ENCODE peak calls at places on chromosomes 12 and 14, in seven cellular contexts. W is transverse colon, U is endothelial cell of umbilical vein, Y is HCT116, I is HepG2, E is spleen, C is H1. M is an unnamed sample.

GRCh38 chr14:63877594-63877993 is 24.8 kb downstream of the SYNE2 start:
- DNase-seq in W (no peak), U (no peak), Y (no peak), I (no peak), E (no peak), C (no peak), M (no peak)

GRCh38 chr14:73634333-73634833 is 10.4 kb upstream of the DNAL1 start:
- DNase-seq in W (peak; percentile 55), U (peak; percentile 29), Y (no peak), I (no peak), E (no peak), C (peak; percentile 66), M (peak; percentile 22)

GRCh38 chr12:48000878-48001321 is 3.4 kb downstream of the COL2A1 start:
- DNase-seq in W (no peak), U (peak; percentile 44), Y (peak; percentile 1), I (no peak), E (peak; percentile 56), C (no peak), M (no peak)

GRCh38 chr12:100672075-100672592 is 98.7 kb downstream of the GAS2L3 start:
- DNase-seq in W (peak; percentile 15), U (peak; percentile 6), Y (no peak), I (peak; percentile 24), E (no peak), C (no peak), M (peak; percentile 23)

GRCh38 chr12:661720-662486 is 1.3 kb downstream of the NINJ2 start:
- DNase-seq in W (no peak), U (no peak), Y (no peak), I (no peak), E (no peak), C (no peak), M (no peak)

GRCh38 chr12:58412466-58412865 is 471.1 kb downstream of the ATP23 start:
- DNase-seq in W (no peak), U (no peak), Y (no peak), I (no peak), E (no peak), C (no peak), M (no peak)

GRCh38 chr12:105053116-105053572 is 31.1 kb downstream of the ALDH1L2 start:
- DNase-seq in W (peak; percentile 82), U (peak; percentile 86), Y (peak; percentile 67), I (peak; percentile 66), E (peak; percentile 81), C (peak; percentile 44), M (no peak)

GRCh38 chr12:53213348-53213747 is 6.3 kb upstream of the ITGB7 start:
- DNase-seq in W (peak; percentile 87), U (peak; percentile 69), Y (no peak), I (peak; percentile 59), E (peak; percentile 96), C (no peak), M (peak; percentile 74)

GRCh38 chr12:70032076-70032475 is 207.0 kb downstream of the MYRFL start:
- DNase-seq in W (no peak), U (no peak), Y (no peak), I (no peak), E (no peak), C (no peak), M (no peak)

GRCh38 chr14:96797943-96798349 is 764 bp downstream of the VRK1 start:
- DNase-seq in W (no peak), U (peak; percentile 38), Y (no peak), I (peak; percentile 20), E (no peak), C (no peak), M (peak; percentile 24)

GRCh38 chr12:119990382-119990874 is 1.4 kb downstream of the BICDL1 start:
- DNase-seq in W (no peak), U (no peak), Y (no peak), I (no peak), E (no peak), C (no peak), M (no peak)

GRCh38 chr12:120822832-120823503 is 81.2 kb downstream of the SPPL3 start:
- DNase-seq in W (no peak), U (no peak), Y (no peak), I (no peak), E (no peak), C (no peak), M (no peak)

GRCh38 chr12:25322351-25322750 is 71.6 kb upstream of the KRAS start:
- DNase-seq in W (no peak), U (no peak), Y (no peak), I (no peak), E (no peak), C (no peak), M (no peak)

GRCh38 chr12:131242741-131243496 is 289.2 kb downstream of the ADGRD1 start:
- DNase-seq in W (no peak), U (no peak), Y (peak; percentile 94), I (no peak), E (peak; percentile 29), C (no peak), M (no peak)

GRCh38 chr14:53152627-53152908 is 555 bp downstream of the DDHD1 start:
- DNase-seq in W (no peak), U (peak; percentile 63), Y (no peak), I (no peak), E (no peak), C (no peak), M (peak; percentile 28)

GRCh38 chr12:6461401-6462233 is 8.9 kb downstream of the VAMP1 start:
- DNase-seq in W (peak; percentile 80), U (no peak), Y (no peak), I (no peak), E (peak; percentile 96), C (no peak), M (peak; percentile 71)

GRCh38 chr14:93619176-93619793 is 169.0 kb downstream of the PRIMA1 start:
- DNase-seq in W (peak; percentile 9), U (peak; percentile 43), Y (peak; percentile 48), I (peak; percentile 47), E (no peak), C (no peak), M (peak; percentile 9)

GRCh38 chr12:39392154-39392925 is 50.6 kb downstream of the KIF21A start:
- DNase-seq in W (peak; percentile 15), U (no peak), Y (no peak), I (no peak), E (no peak), C (no peak), M (no peak)

GRCh38 chr12:89185181-89185580 is 167.1 kb downstream of the DUSP6 start:
- DNase-seq in W (no peak), U (no peak), Y (no peak), I (no peak), E (no peak), C (no peak), M (no peak)

GRCh38 chr14:97328743-97329142 is 531.6 kb downstream of the VRK1 start:
- DNase-seq in W (no peak), U (no peak), Y (no peak), I (no peak), E (no peak), C (no peak), M (no peak)

GRCh38 chr12:132150780-132151144 is 6.5 kb downstream of the NOC4L start:
- DNase-seq in W (peak; percentile 4), U (no peak), Y (no peak), I (no peak), E (peak; percentile 64), C (no peak), M (no peak)

GRCh38 chr12:50734409-50735263 is 29.3 kb upstream of the ATF1 start:
- DNase-seq in W (no peak), U (peak; percentile 39), Y (peak; percentile 6), I (peak; percentile 25), E (no peak), C (no peak), M (peak; percentile 5)

GRCh38 chr12:18242380-18243089 is 18.8 kb upstream of the PIK3C2G start:
- DNase-seq in W (peak; percentile 13), U (no peak), Y (no peak), I (peak; percentile 72), E (no peak), C (no peak), M (no peak)

GRCh38 chr14:103607039-103607668 is 21.9 kb upstream of the KLC1 start:
- DNase-seq in W (peak; percentile 81), U (peak; percentile 55), Y (no peak), I (no peak), E (peak; percentile 85), C (no peak), M (peak; percentile 62)
- TF ChIP-seq POLR2AphosphoS5 in W (peak; percentile 95), U (peak; percentile 10), Y (no peak), I (no peak), E (peak; percentile 91), C (no peak), M (no peak)

GRCh38 chr14:23301288-23301968 is 1.2 kb downstream of the PPP1R3E start:
- DNase-seq in W (peak; percentile 98), U (peak; percentile 99), Y (peak; percentile 95), I (peak; percentile 100), E (peak; percentile 100), C (peak; percentile 95), M (peak; percentile 96)

GRCh38 chr14:23299986-23300686 is 2.5 kb downstream of the PPP1R3E start:
- DNase-seq in W (no peak), U (no peak), Y (no peak), I (no peak), E (no peak), C (no peak), M (no peak)

GRCh38 chr14:23302290-23303225 is at the start of gene PPP1R3E:
- DNase-seq in W (peak; percentile 88), U (peak; percentile 60), Y (no peak), I (peak; percentile 84), E (peak; percentile 97), C (no peak), M (peak; percentile 64)

GRCh38 chr14:23300687-23301223 is 1.9 kb downstream of the PPP1R3E start:
- DNase-seq in W (peak; percentile 51), U (peak; percentile 35), Y (no peak), I (peak; percentile 43), E (peak; percentile 85), C (no peak), M (no peak)

GRCh38 chr14:23301969-23302289 is 730 bp downstream of the PPP1R3E start:
- DNase-seq in W (no peak), U (no peak), Y (no peak), I (no peak), E (no peak), C (no peak), M (no peak)
- TF ChIP-seq POLR2A in W (peak; percentile 72), U (no peak), Y (peak; percentile 46), I (peak; percentile 97), E (no peak), C (no peak), M (peak; percentile 82)

GRCh38 chr14:98707522-98707921 is 564.5 kb downstream of the BCL11B start:
- DNase-seq in W (no peak), U (no peak), Y (no peak), I (no peak), E (no peak), C (no peak), M (no peak)
- TF ChIP-seq POLR2AphosphoS5 in W (no peak), U (no peak), Y (no peak), I (no peak), E (no peak), C (no peak), M (no peak)

DNA sequence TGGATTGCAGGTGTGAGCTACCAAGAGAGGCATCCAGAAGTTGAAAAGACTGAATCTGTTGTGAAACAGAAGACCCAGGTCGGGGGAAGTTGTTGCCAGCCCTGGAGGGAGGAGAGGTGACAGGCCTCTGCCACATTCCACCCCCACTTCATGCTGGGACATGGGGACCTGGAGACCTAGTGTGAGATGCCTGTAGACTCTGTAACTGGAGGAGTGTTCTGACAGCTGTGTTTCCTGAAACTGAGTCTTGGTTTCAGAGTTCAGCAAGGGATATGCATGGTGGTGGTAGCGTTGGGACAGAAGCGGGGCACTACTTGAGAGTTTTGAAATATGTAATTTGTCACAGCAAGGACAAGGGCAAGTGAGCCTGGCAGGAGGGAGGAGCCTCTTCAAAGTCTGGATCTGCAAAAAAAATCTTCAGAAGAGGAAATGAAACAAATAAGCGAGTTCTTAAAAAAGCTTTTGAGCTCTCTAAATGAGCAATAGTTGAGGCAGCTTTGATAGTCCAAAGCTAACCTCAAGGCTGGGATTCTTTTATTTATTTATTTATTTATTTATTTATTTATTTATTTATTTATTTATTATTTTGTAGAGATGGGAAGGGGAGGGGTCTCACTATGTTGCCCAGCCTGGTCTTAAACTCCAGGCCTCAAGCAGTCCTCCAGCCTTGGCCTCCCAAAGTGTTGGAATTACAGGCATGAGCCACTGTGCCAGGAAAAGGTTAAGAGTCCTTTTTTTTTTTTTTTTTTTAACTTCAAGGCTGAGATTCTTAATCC is 58.9 kb upstream of the EEA1 start:
- DNase-seq in W (peak; percentile 50), U (peak; percentile 34), Y (no peak), I (peak; percentile 45), E (no peak), C (no peak), M (no peak)
- TF ChIP-seq POLR2A in W (no peak), U (no peak), Y (no peak), I (no peak), E (no peak), C (no peak), M (peak; percentile 66)